ENCODE peak calls at places on chromosomes 5 and 9, in five cellular contexts. Q is T-cell; L is activated naive CD8-positive, alpha-beta T cell treated with anti-CD3 and anti-CD28 coated beads, Interleukin-2, amount 50 U/mL, for 24 hours; H is aorta; W is stimulated activated effector memory CD8-positive, alpha-beta T cell treated with anti-CD3 and anti-CD28 coated beads, Interleukin-12 subunit alpha, Interleukin-12 subunit beta, amount 100 ng/mL, for 72 hours. M is an unnamed sample.

GRCh38 chr5:154198611-154199230 is 8.2 kb downstream of the GALNT10 start:
- ATAC-seq in Q (no peak), L (no peak), H (no peak), W (no peak), M (no peak)

GRCh38 chr5:54975701-54976100 is 9.7 kb downstream of the ESM1 start:
- ATAC-seq in Q (no peak), L (no peak), H (no peak), W (no peak), M (no peak)

GRCh38 chr5:81195334-81195929 is 37.7 kb upstream of the CKMT2 start:
- ATAC-seq in Q (no peak), L (no peak), H (no peak), W (no peak), M (no peak)

GRCh38 chr5:102747386-102748166 is 7.5 kb upstream of the PAM start:
- ATAC-seq in Q (no peak), L (peak; percentile 60), H (no peak), W (peak; percentile 83), M (no peak)

GRCh38 chr5:231661-232060 is 13.5 kb downstream of the SDHA start:
- ATAC-seq in Q (no peak), L (peak; percentile 51), H (no peak), W (peak; percentile 77), M (no peak)

GRCh38 chr9:135687216-135687615 is 12.1 kb downstream of the SOHLH1 start:
- ATAC-seq in Q (no peak), L (no peak), H (no peak), W (no peak), M (no peak)

GRCh38 chr5:173890195-173890951 is 2.2 kb downstream of the CPEB4 start:
- ATAC-seq in Q (no peak), L (no peak), H (no peak), W (no peak), M (no peak)

GRCh38 chr9:76894198-76894597 is 11.7 kb downstream of the PRUNE2 start:
- ATAC-seq in Q (no peak), L (no peak), H (no peak), W (no peak), M (no peak)

GRCh38 chr9:133417541-133418461 is at the start of gene REXO4:
- ATAC-seq in Q (peak; percentile 89), L (peak; percentile 86), H (peak; percentile 93), W (peak; percentile 83), M (peak; percentile 86)

GRCh38 chr9:2267171-2267740 is 252.1 kb downstream of the SMARCA2 start:
- ATAC-seq in Q (no peak), L (no peak), H (peak; percentile 64), W (no peak), M (no peak)

GRCh38 chr5:121031487-121031886 is 567.4 kb downstream of the PRR16 start:
- ATAC-seq in Q (no peak), L (no peak), H (no peak), W (no peak), M (no peak)

GRCh38 chr9:125996671-125997509 is 249.7 kb downstream of the PBX3 start:
- ATAC-seq in Q (no peak), L (no peak), H (no peak), W (no peak), M (no peak)

GRCh38 chr9:123825337-123825736 is 104.6 kb downstream of the DENND1A start:
- ATAC-seq in Q (no peak), L (no peak), H (no peak), W (no peak), M (no peak)

GRCh38 chr5:119358901-119359603 is 3.2 kb downstream of the TNFAIP8 start:
- ATAC-seq in Q (no peak), L (no peak), H (no peak), W (no peak), M (no peak)

GRCh38 chr9:68493953-68494541 is 46.6 kb downstream of the TMEM252 start:
- ATAC-seq in Q (no peak), L (no peak), H (peak; percentile 49), W (no peak), M (no peak)

GRCh38 chr9:136961279-136962065 is 9.4 kb downstream of the LCN12 start:
- ATAC-seq in Q (no peak), L (no peak), H (peak; percentile 80), W (no peak), M (no peak)

GRCh38 chr9:92887880-92888338 is 10.1 kb upstream of the ZNF484 start:
- ATAC-seq in Q (peak; percentile 77), L (no peak), H (no peak), W (peak; percentile 50), M (no peak)

GRCh38 chr9:107740088-107740980 is 250.8 kb upstream of the KLF4 start:
- ATAC-seq in Q (no peak), L (no peak), H (peak; percentile 55), W (no peak), M (no peak)

GRCh38 chr9:136075881-136076678 is 19.0 kb downstream of the NACC2 start:
- ATAC-seq in Q (peak; percentile 55), L (peak; percentile 55), H (no peak), W (no peak), M (peak; percentile 44)

GRCh38 chr5:157164521-157164920 is 1.5 kb downstream of the GARIN3 start:
- ATAC-seq in Q (no peak), L (no peak), H (no peak), W (peak; percentile 27), M (no peak)

GRCh38 chr5:153551537-153552079 is 61.1 kb downstream of the GRIA1 start:
- ATAC-seq in Q (no peak), L (no peak), H (peak; percentile 81), W (no peak), M (no peak)

GRCh38 chr9:131727795-131728545 is 11.9 kb downstream of the RAPGEF1 start:
- ATAC-seq in Q (no peak), L (no peak), H (no peak), W (peak; percentile 19), M (no peak)

GRCh38 chr5:78537821-78538220 is 110.8 kb downstream of the LHFPL2 start:
- ATAC-seq in Q (no peak), L (no peak), H (no peak), W (peak; percentile 51), M (peak; percentile 78)

GRCh38 chr5:78574731-78575161 is 73.8 kb downstream of the LHFPL2 start:
- ATAC-seq in Q (no peak), L (peak; percentile 49), H (peak; percentile 51), W (peak; percentile 86), M (peak; percentile 88)